ENCODE peak calls at places on chromosome 19, in six cellular contexts. Z is WTC11, L is astrocyte of the cerebellum, U is endodermal cell, X is GM10248, J is cardiac muscle cell. R is an unnamed sample.

GRCh38 chr19:47523473-47523872 is 8.6 kb upstream of the NAPA start:
- DNase-seq in Z (no peak), L (no peak), U (no peak), X (no peak), J (no peak), R (no peak)

GRCh38 chr19:42306646-42307045 is 4.2 kb upstream of the PAFAH1B3 start:
- DNase-seq in Z (peak), L (no peak), U (peak), X (no peak), J (no peak), R (no peak)

GRCh38 chr19:47243364-47243775 is 12.4 kb upstream of the BBC3 start:
- DNase-seq in Z (no peak), L (no peak), U (no peak), X (no peak), J (no peak), R (no peak)

GRCh38 chr19:2528543-2529173 is 52.7 kb downstream of the GADD45B start:
- DNase-seq in Z (no peak), L (no peak), U (no peak), X (no peak), J (no peak), R (no peak)

GRCh38 chr19:47226426-47227346 is 4.3 kb downstream of the BBC3 start:
- DNase-seq in Z (no peak), L (no peak), U (no peak), X (peak), J (peak), R (no peak)

GRCh38 chr19:33674575-33675367 is 53.0 kb downstream of the CHST8 start:
- DNase-seq in Z (no peak), L (no peak), U (no peak), X (no peak), J (no peak), R (no peak)

GRCh38 chr19:17794731-17795494 is at the start of gene B3GNT3:
- DNase-seq in Z (peak), L (no peak), U (peak), X (no peak), J (peak), R (peak)

GRCh38 chr19:45403781-45404556 is 900 bp downstream of the PPP1R13L start:
- DNase-seq in Z (peak), L (no peak), U (peak), X (peak), J (peak), R (peak)

GRCh38 chr19:58409010-58409790 is 751 bp downstream of the ZNF584 start:
- DNase-seq in Z (peak), L (no peak), U (peak), X (no peak), J (peak), R (peak)

GRCh38 chr19:18053571-18054219 is 33.0 kb downstream of the IL12RB1 start:
- DNase-seq in Z (no peak), L (no peak), U (no peak), X (no peak), J (peak), R (no peak)

GRCh38 chr19:35006342-35006998 is 6.3 kb downstream of the GRAMD1A start:
- DNase-seq in Z (no peak), L (no peak), U (no peak), X (no peak), J (peak), R (no peak)

GRCh38 chr19:35264281-35265125 is 4.3 kb upstream of the USF2 start:
- DNase-seq in Z (peak), L (no peak), U (peak), X (no peak), J (no peak), R (no peak)

GRCh38 chr19:36973844-36974195 is 57.7 kb downstream of the ZNF568 start:
- DNase-seq in Z (no peak), L (no peak), U (no peak), X (peak), J (no peak), R (no peak)

GRCh38 chr19:34241513-34242337 is 12.6 kb upstream of the GARRE1 start:
- DNase-seq in Z (peak), L (no peak), U (peak), X (no peak), J (no peak), R (peak)

GRCh38 chr19:42129399-42130253 is 2.6 kb downstream of the POU2F2 start:
- DNase-seq in Z (no peak), L (no peak), U (no peak), X (peak), J (peak), R (no peak)

GRCh38 chr19:17235618-17236413 is 9.8 kb downstream of the OCEL1 start:
- DNase-seq in Z (peak), L (no peak), U (peak), X (peak), J (peak), R (peak)

GRCh38 chr19:48596237-48596636 is 10.3 kb upstream of the SPACA4 start:
- DNase-seq in Z (no peak), L (no peak), U (no peak), X (no peak), J (no peak), R (no peak)

GRCh38 chr19:35347930-35348298 is 212 bp downstream of the FFAR1 start:
- DNase-seq in Z (no peak), L (no peak), U (peak), X (no peak), J (no peak), R (no peak)

DNA sequence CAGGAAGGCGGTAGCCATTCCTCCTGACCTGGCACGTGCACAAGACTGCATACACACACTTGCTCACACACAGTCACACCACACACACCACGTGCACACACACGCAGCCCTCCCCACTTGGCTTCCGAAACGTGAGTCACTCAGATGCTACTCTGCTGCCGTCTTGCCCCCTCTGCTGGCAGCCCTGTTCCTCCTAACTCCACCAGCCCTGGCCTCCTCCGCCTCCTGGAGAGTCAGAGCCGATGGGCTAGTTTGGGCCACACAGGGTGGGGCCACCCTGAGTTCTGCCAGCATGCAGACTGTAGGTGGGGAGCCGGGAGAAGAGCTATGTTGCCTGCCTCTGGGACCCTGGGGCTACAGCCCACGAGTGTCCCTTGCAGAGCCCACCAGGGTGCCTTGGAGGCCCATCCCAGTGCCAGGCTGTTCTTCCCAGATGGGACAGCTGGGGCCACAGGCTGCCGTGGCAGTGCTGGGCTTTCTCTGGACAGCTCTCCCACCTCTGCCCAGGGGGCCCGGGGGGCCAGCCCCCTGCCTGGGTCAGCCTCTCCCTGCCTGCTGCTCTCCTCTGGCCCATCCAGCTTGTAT is 12.1 kb downstream of the PIN1 start:
- DNase-seq in Z (peak), L (peak), U (peak), X (no peak), J (peak), R (peak)
- TF ChIP-seq CTCF in Z (peak), L (peak), U (peak), X (peak), J (peak), R (peak)

DNA sequence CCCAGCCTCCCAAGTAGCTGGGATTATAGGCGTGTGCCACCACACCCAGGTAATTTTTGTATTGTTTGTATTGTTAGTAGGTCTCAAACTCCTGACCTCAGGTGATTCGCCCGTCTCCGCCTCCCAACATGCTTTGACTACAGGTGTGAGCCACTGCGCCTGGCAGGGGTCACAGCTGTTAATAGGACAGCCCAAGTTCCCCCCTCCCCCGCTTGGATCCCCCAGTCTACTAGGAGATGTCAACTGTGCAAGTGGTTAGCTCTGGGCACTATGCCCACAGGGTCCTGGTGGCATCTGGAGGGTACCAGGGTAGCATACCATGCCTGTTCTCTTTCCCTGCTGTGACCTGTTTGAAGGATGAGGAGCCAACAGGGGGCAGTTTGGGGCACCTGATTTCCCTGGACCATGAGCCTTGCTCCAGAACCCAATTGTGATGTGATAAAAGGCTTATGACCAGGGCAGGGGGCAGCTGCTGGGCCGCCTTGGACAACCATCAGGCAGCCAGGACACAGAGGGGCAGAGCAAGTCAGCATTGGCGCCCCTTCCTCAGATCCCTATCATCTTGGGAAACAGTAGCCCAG is at the start of gene TSPAN16:
- DNase-seq in Z (no peak), L (no peak), U (peak), X (no peak), J (no peak), R (no peak)
- TF ChIP-seq CTCF in Z (no peak), L (no peak), U (peak), X (no peak), J (no peak), R (no peak)

GRCh38 chr19:463483-464130 is 2.8 kb upstream of the SHC2 start:
- DNase-seq in Z (no peak), L (no peak), U (no peak), X (no peak), J (no peak), R (no peak)
- TF ChIP-seq CTCF in Z (no peak), L (no peak), U (no peak), X (no peak), J (no peak), R (no peak)

GRCh38 chr19:13872695-13873389 is 4.1 kb upstream of the NANOS3 start:
- DNase-seq in Z (peak), L (no peak), U (peak), X (peak), J (no peak), R (peak)
- TF ChIP-seq CTCF in Z (no peak), L (peak), U (peak), X (peak), J (peak), R (no peak)